ENCODE peak calls at places on chromosomes 7 and 10, in seven cellular contexts. One of them, this sample, is unnamed.

GRCh38 chr10:63627881-63628296 is 106.7 kb downstream of the REEP3 start:
- DNase-seq in fibroblast of the aortic adventitia: no peak
- DNase-seq in coronary artery: no peak
- DNase-seq in right atrium auricular region: no peak
- DNase-seq in AG04449: no peak
- DNase-seq in BJ: no peak
- DNase-seq in dorsolateral prefrontal cortex: no peak
- DNase-seq in this sample: no peak

GRCh38 chr7:21076054-21076453 is 289.4 kb upstream of the SP8 start:
- DNase-seq in dorsolateral prefrontal cortex: no peak
- DNase-seq in BJ: no peak
- DNase-seq in AG04449: no peak
- DNase-seq in right atrium auricular region: no peak
- DNase-seq in fibroblast of the aortic adventitia: no peak
- DNase-seq in coronary artery: no peak
- DNase-seq in this sample: no peak

GRCh38 chr7:106425017-106425719 is 140.4 kb upstream of the NAMPT start:
- DNase-seq in dorsolateral prefrontal cortex: no peak
- DNase-seq in right atrium auricular region: peak
- DNase-seq in BJ: peak
- DNase-seq in fibroblast of the aortic adventitia: peak
- DNase-seq in AG04449: peak
- DNase-seq in coronary artery: peak
- DNase-seq in this sample: peak

GRCh38 chr7:86908948-86909347 is 150.5 kb downstream of the ELAPOR2 start:
- DNase-seq in BJ: no peak
- DNase-seq in AG04449: no peak
- DNase-seq in dorsolateral prefrontal cortex: no peak
- DNase-seq in fibroblast of the aortic adventitia: peak
- DNase-seq in coronary artery: no peak
- DNase-seq in right atrium auricular region: no peak
- DNase-seq in this sample: no peak

GRCh38 chr10:131314148-131314547 is 2.6 kb upstream of the TCERG1L start:
- DNase-seq in right atrium auricular region: no peak
- DNase-seq in coronary artery: no peak
- DNase-seq in fibroblast of the aortic adventitia: no peak
- DNase-seq in AG04449: no peak
- DNase-seq in BJ: no peak
- DNase-seq in dorsolateral prefrontal cortex: no peak
- DNase-seq in this sample: no peak

GRCh38 chr10:89337493-89337892 is 9.7 kb downstream of the IFIT3 start:
- DNase-seq in fibroblast of the aortic adventitia: no peak
- DNase-seq in right atrium auricular region: no peak
- DNase-seq in coronary artery: no peak
- DNase-seq in dorsolateral prefrontal cortex: no peak
- DNase-seq in BJ: no peak
- DNase-seq in AG04449: peak
- DNase-seq in this sample: no peak

GRCh38 chr7:29831705-29832104 is 25.4 kb downstream of the WIPF3 start:
- DNase-seq in fibroblast of the aortic adventitia: no peak
- DNase-seq in right atrium auricular region: no peak
- DNase-seq in AG04449: no peak
- DNase-seq in coronary artery: no peak
- DNase-seq in BJ: no peak
- DNase-seq in dorsolateral prefrontal cortex: no peak
- DNase-seq in this sample: no peak

GRCh38 chr10:6083523-6084475 is 5.0 kb upstream of the RBM17 start:
- DNase-seq in BJ: no peak
- DNase-seq in fibroblast of the aortic adventitia: peak
- DNase-seq in dorsolateral prefrontal cortex: no peak
- DNase-seq in AG04449: no peak
- DNase-seq in coronary artery: no peak
- DNase-seq in right atrium auricular region: no peak
- DNase-seq in this sample: no peak

GRCh38 chr7:16223963-16224707 is 197.2 kb downstream of the CRPPA start:
- DNase-seq in AG04449: no peak
- DNase-seq in dorsolateral prefrontal cortex: no peak
- DNase-seq in BJ: no peak
- DNase-seq in coronary artery: no peak
- DNase-seq in fibroblast of the aortic adventitia: no peak
- DNase-seq in right atrium auricular region: no peak
- DNase-seq in this sample: no peak

GRCh38 chr7:152436279-152437147 is 710 bp upstream of the KMT2C start:
- DNase-seq in AG04449: no peak
- DNase-seq in right atrium auricular region: peak
- DNase-seq in fibroblast of the aortic adventitia: peak
- DNase-seq in BJ: peak
- DNase-seq in coronary artery: peak
- DNase-seq in dorsolateral prefrontal cortex: peak
- DNase-seq in this sample: peak

GRCh38 chr7:84813376-84813775 is 373.5 kb downstream of the SEMA3D start:
- DNase-seq in coronary artery: no peak
- DNase-seq in dorsolateral prefrontal cortex: no peak
- DNase-seq in BJ: no peak
- DNase-seq in fibroblast of the aortic adventitia: no peak
- DNase-seq in right atrium auricular region: no peak
- DNase-seq in AG04449: no peak
- DNase-seq in this sample: no peak

GRCh38 chr10:91694170-91694794 is 61.4 kb upstream of the PPP1R3C start:
- DNase-seq in fibroblast of the aortic adventitia: peak
- DNase-seq in right atrium auricular region: no peak
- DNase-seq in BJ: no peak
- DNase-seq in AG04449: no peak
- DNase-seq in dorsolateral prefrontal cortex: no peak
- DNase-seq in coronary artery: no peak
- DNase-seq in this sample: no peak

GRCh38 chr7:44320141-44320540 is 5.3 kb downstream of the CAMK2B start:
- DNase-seq in dorsolateral prefrontal cortex: no peak
- DNase-seq in AG04449: no peak
- DNase-seq in right atrium auricular region: no peak
- DNase-seq in coronary artery: no peak
- DNase-seq in fibroblast of the aortic adventitia: no peak
- DNase-seq in BJ: no peak
- DNase-seq in this sample: no peak

GRCh38 chr10:5576780-5577472 is 52.2 kb downstream of the CALML3 start:
- DNase-seq in right atrium auricular region: no peak
- DNase-seq in AG04449: no peak
- DNase-seq in coronary artery: no peak
- DNase-seq in BJ: no peak
- DNase-seq in fibroblast of the aortic adventitia: no peak
- DNase-seq in dorsolateral prefrontal cortex: no peak
- DNase-seq in this sample: no peak

GRCh38 chr10:71684356-71685173 is 35.0 kb downstream of the C10orf105 start:
- DNase-seq in coronary artery: no peak
- DNase-seq in BJ: no peak
- DNase-seq in fibroblast of the aortic adventitia: no peak
- DNase-seq in dorsolateral prefrontal cortex: no peak
- DNase-seq in AG04449: no peak
- DNase-seq in right atrium auricular region: no peak
- DNase-seq in this sample: no peak

GRCh38 chr10:70784476-70784875 is 701 bp downstream of the TBATA start:
- DNase-seq in fibroblast of the aortic adventitia: no peak
- DNase-seq in dorsolateral prefrontal cortex: no peak
- DNase-seq in right atrium auricular region: no peak
- DNase-seq in coronary artery: no peak
- DNase-seq in AG04449: no peak
- DNase-seq in BJ: no peak
- DNase-seq in this sample: no peak

GRCh38 chr7:65239707-65240352 is 133.8 kb upstream of the ZNF92 start:
- DNase-seq in dorsolateral prefrontal cortex: no peak
- DNase-seq in BJ: no peak
- DNase-seq in coronary artery: no peak
- DNase-seq in fibroblast of the aortic adventitia: no peak
- DNase-seq in AG04449: no peak
- DNase-seq in right atrium auricular region: no peak
- DNase-seq in this sample: no peak

DNA sequence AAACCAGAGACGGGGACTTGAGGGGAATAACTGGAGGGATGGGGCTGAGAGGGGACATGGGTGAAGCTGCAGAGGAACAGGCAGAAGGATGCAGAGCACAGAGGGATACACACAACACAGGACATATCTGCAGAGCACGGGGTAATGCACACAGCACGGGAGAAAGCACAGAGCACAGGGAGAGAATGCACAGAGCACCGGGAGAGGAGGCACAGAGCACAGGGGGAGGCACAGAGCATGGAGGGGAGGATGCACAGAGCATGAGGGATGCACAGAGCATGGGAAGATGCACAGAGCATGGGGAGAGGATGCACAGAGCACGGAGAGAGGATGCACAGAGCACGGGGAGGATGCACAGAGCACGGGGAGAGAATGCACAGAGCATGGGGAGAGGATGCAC is 230.2 kb downstream of the ADAM12 start:
- DNase-seq in right atrium auricular region: no peak
- DNase-seq in AG04449: no peak
- DNase-seq in coronary artery: no peak
- DNase-seq in fibroblast of the aortic adventitia: no peak
- DNase-seq in dorsolateral prefrontal cortex: no peak
- DNase-seq in BJ: no peak
- DNase-seq in this sample: no peak
- TF ChIP-seq CTCF in right atrium auricular region: no peak
- TF ChIP-seq CTCF in AG04449: no peak
- TF ChIP-seq CTCF in coronary artery: no peak
- TF ChIP-seq CTCF in fibroblast of the aortic adventitia: no peak
- TF ChIP-seq CTCF in dorsolateral prefrontal cortex: no peak
- TF ChIP-seq CTCF in BJ: no peak
- TF ChIP-seq CTCF in this sample: no peak

GRCh38 chr10:114402871-114403544 is 1.3 kb downstream of the AFAP1L2 start:
- DNase-seq in right atrium auricular region: peak
- DNase-seq in AG04449: no peak
- DNase-seq in fibroblast of the aortic adventitia: no peak
- DNase-seq in dorsolateral prefrontal cortex: no peak
- DNase-seq in BJ: no peak
- DNase-seq in coronary artery: peak
- DNase-seq in this sample: no peak

GRCh38 chr10:114404171-114405010 is at the start of gene AFAP1L2:
- DNase-seq in BJ: no peak
- DNase-seq in AG04449: no peak
- DNase-seq in right atrium auricular region: no peak
- DNase-seq in fibroblast of the aortic adventitia: no peak
- DNase-seq in coronary artery: no peak
- DNase-seq in dorsolateral prefrontal cortex: no peak
- DNase-seq in this sample: no peak

GRCh38 chr10:114402233-114402632 is 2.1 kb downstream of the AFAP1L2 start:
- DNase-seq in coronary artery: no peak
- DNase-seq in fibroblast of the aortic adventitia: no peak
- DNase-seq in right atrium auricular region: no peak
- DNase-seq in BJ: no peak
- DNase-seq in dorsolateral prefrontal cortex: no peak
- DNase-seq in AG04449: no peak
- DNase-seq in this sample: no peak

GRCh38 chr10:114405011-114405350 is 679 bp upstream of the AFAP1L2 start:
- DNase-seq in AG04449: no peak
- DNase-seq in coronary artery: no peak
- DNase-seq in right atrium auricular region: no peak
- DNase-seq in fibroblast of the aortic adventitia: no peak
- DNase-seq in dorsolateral prefrontal cortex: no peak
- DNase-seq in BJ: no peak
- DNase-seq in this sample: no peak

DNA sequence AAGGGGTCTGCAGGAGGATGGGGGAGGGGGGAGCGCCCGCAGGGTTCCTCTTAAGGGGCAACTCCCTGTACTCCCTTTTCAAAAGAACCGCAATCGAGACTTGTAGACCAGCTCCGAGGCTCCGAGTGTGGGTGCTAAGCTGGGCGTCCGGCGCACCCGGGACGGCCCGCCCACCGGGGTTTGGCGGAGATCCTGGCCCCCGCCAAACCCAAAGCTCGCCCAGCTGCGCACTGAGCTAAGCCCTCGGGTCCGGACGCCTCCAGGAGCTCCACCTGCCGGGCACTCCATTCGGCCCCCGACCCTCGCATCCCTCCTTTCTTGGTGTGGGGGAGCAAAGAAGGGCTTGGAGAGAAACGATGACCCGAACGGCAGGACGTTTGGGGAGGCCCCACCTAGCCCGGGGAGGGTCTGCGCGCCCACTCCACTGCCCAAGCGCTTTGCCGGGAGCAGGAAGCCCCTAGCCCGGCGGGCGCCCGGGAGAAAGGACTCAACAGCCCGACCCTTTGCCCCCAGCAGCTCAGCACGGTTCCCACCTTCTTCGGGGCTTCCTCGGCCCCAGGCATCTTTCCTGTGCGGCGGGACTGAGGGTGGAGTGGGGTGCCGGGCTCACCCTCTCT is 649 bp downstream of the AFAP1L2 start:
- DNase-seq in AG04449: no peak
- DNase-seq in right atrium auricular region: no peak
- DNase-seq in coronary artery: no peak
- DNase-seq in fibroblast of the aortic adventitia: no peak
- DNase-seq in BJ: no peak
- DNase-seq in dorsolateral prefrontal cortex: no peak
- DNase-seq in this sample: no peak
- H3K4me3 ChIP-seq in AG04449: peak
- H3K4me3 ChIP-seq in right atrium auricular region: peak
- H3K4me3 ChIP-seq in coronary artery: peak
- H3K4me3 ChIP-seq in fibroblast of the aortic adventitia: no peak
- H3K4me3 ChIP-seq in BJ: no peak
- H3K4me3 ChIP-seq in dorsolateral prefrontal cortex: peak
- H3K4me3 ChIP-seq in this sample: peak

DNA sequence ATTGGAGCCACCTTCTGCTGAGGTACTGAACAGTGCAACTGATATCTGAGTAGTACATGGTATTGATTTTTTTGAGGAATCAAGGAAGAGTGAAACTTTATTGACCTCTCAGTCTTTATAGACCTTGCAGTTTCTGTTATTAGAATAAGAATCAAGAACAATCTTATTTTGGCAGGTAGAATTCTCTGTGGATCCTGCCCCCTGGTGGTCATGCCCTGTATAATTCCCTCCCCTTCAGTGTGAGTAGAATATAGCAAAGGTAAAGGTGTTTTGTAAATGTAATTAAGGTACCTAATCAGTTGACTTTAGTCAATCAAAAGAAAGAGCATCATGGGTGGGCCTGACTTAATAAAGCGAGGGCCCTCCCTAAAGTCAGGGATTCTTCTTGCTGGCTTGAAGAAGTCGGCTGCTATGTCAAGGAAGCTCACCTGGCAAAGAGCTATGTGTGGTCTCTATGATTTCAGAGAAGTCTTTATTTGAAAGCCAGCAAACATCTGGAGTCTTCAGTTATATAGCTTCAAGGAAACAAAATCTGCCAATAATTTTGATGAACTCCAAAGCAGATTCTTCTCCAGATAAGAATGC is 142.8 kb downstream of the LSM5 start:
- DNase-seq in AG04449: no peak
- DNase-seq in coronary artery: no peak
- DNase-seq in right atrium auricular region: no peak
- DNase-seq in dorsolateral prefrontal cortex: no peak
- DNase-seq in fibroblast of the aortic adventitia: peak
- DNase-seq in BJ: no peak
- DNase-seq in this sample: no peak
- TF ChIP-seq CTCF in AG04449: peak
- TF ChIP-seq CTCF in coronary artery: peak
- TF ChIP-seq CTCF in right atrium auricular region: peak
- TF ChIP-seq CTCF in dorsolateral prefrontal cortex: peak
- TF ChIP-seq CTCF in fibroblast of the aortic adventitia: peak
- TF ChIP-seq CTCF in BJ: peak
- TF ChIP-seq CTCF in this sample: peak

DNA sequence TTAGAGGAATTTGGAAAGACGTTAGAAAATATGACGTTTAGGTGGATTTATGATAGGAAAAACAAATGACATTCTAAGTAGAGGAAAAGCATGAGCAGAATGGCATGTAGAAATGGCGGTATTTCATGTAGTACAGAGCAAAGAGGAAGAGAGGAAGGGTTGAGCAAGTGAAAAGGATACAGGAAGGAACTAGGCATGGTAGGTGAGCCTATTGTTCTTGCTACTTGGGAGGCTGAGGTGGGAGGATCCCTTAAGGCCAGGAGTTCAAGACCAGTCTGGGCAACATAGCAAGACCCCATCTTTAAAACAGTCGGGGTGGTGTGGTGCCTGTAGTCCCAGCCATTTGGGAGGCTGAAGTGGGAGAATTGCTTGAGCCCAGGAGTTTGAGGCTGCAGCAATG is 1.2 kb downstream of the GTPBP10 start:
- DNase-seq in dorsolateral prefrontal cortex: no peak
- DNase-seq in coronary artery: no peak
- DNase-seq in BJ: no peak
- DNase-seq in fibroblast of the aortic adventitia: no peak
- DNase-seq in AG04449: no peak
- DNase-seq in right atrium auricular region: no peak
- DNase-seq in this sample: no peak
- H3K4me3 ChIP-seq in dorsolateral prefrontal cortex: no peak
- H3K4me3 ChIP-seq in coronary artery: no peak
- H3K4me3 ChIP-seq in BJ: no peak
- H3K4me3 ChIP-seq in fibroblast of the aortic adventitia: peak
- H3K4me3 ChIP-seq in AG04449: no peak
- H3K4me3 ChIP-seq in right atrium auricular region: no peak
- H3K4me3 ChIP-seq in this sample: peak